ENCODE peak calls at places on chromosomes 5 and 9, in seven cellular contexts. Y, J, N, V, D, Z and X are unnamed samples.

GRCh38 chr9:69809304-69809863 is 11.2 kb upstream of the CFAP95 start:
- DNase-seq in V (no peak), J (peak; percentile 33), D (peak; percentile 62), N (peak; percentile 39), Z (peak; percentile 37), Y (no peak), X (no peak)

GRCh38 chr9:138024831-138025291 is 147.3 kb downstream of the CACNA1B start:
- DNase-seq in V (no peak), J (no peak), N (no peak), Y (no peak), Z (no peak), D (no peak), X (no peak)

GRCh38 chr5:31209341-31209740 is 15.9 kb downstream of the CDH6 start:
- DNase-seq in N (no peak), Z (no peak), J (no peak), D (no peak), V (no peak), Y (no peak), X (no peak)

GRCh38 chr9:137688725-137689124 is 69.9 kb downstream of the EHMT1 start:
- DNase-seq in V (no peak), Z (no peak), J (no peak), D (no peak), Y (no peak), N (no peak), X (no peak)

GRCh38 chr9:120571443-120572257 is 8.3 kb downstream of the CDK5RAP2 start:
- DNase-seq in D (no peak), Z (no peak), V (peak; percentile 91), N (no peak), J (peak; percentile 83), Y (no peak), X (no peak)

GRCh38 chr9:77883846-77884771 is 147.5 kb downstream of the GNAQ start:
- DNase-seq in V (peak; percentile 71), J (peak; percentile 25), Y (no peak), D (peak; percentile 92), Z (no peak), N (peak; percentile 37), X (peak; percentile 56)

GRCh38 chr9:129108083-129108804 is 2.3 kb downstream of the CRAT start:
- DNase-seq in Z (no peak), V (no peak), Y (no peak), J (no peak), D (no peak), N (no peak), X (no peak)

GRCh38 chr5:10737880-10738279 is 23.2 kb downstream of the DAP start:
- DNase-seq in D (no peak), J (no peak), N (no peak), Y (no peak), Z (no peak), V (no peak), X (no peak)

GRCh38 chr9:91146391-91147019 is 215.2 kb downstream of the AUH start:
- DNase-seq in Z (no peak), D (no peak), J (no peak), V (peak; percentile 27), Y (no peak), N (no peak), X (no peak)

GRCh38 chr5:135387629-135387960 is 11.4 kb downstream of the MACROH2A1 start:
- DNase-seq in D (no peak), Z (no peak), V (no peak), J (no peak), N (no peak), Y (no peak), X (no peak)

GRCh38 chr5:34833991-34834793 is 4.8 kb upstream of the TTC23L start:
- DNase-seq in J (peak; percentile 66), V (no peak), N (no peak), Z (no peak), D (peak; percentile 53), Y (no peak), X (no peak)

GRCh38 chr5:7671420-7671819 is 179.5 kb downstream of the CFAP90 start:
- DNase-seq in Z (no peak), J (no peak), V (peak; percentile 27), N (no peak), D (no peak), Y (no peak), X (no peak)

GRCh38 chr5:91126888-91127287 is 256.2 kb downstream of the ARRDC3 start:
- DNase-seq in N (no peak), Z (no peak), D (no peak), V (no peak), J (no peak), Y (no peak), X (no peak)
- H3K9ac ChIP-seq in N (no peak overlapping the region), Z (no peak overlapping the region), D (no peak overlapping the region), V (no peak overlapping the region), J (no peak overlapping the region), Y (no peak overlapping the region), X (no peak overlapping the region)

DNA sequence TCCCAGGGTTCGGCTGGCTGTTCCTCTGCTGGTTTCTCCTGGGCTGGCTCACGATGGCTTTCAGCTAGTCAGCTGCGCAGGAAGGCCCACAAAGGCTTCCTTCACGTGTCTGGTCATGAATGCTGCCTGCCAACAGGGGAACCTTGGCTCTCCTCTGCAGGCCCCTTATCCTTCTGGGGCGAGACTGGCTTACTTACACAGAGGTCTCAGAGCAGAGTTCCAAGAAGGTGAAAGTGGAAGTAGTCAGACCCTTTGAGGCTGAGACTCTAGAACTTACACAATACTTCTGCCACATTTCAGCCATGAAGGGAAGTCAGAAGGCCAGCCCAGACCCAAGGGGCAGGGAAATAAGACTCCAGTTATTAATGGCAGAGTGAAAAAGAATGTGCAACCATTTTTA is 99.5 kb downstream of the LHFPL2 start:
- DNase-seq in D (no peak), J (no peak), Y (no peak), N (no peak), V (no peak), Z (no peak), X (no peak)
- H3K9ac ChIP-seq in D (no peak overlapping the region), J (no peak overlapping the region), Y (no peak overlapping the region), N (no peak overlapping the region), V (no peak overlapping the region), Z (no peak overlapping the region), X (no peak overlapping the region)

GRCh38 chr5:164324239-164324638 is 818.8 kb downstream of the MAT2B start:
- DNase-seq in V (no peak), Z (no peak), N (no peak), D (no peak), Y (no peak), J (no peak), X (no peak)

GRCh38 chr5:164317676-164318075 is 812.3 kb downstream of the MAT2B start:
- DNase-seq in J (no peak), Y (no peak), D (no peak), Z (peak; percentile 5), N (no peak), V (no peak), X (no peak)

DNA sequence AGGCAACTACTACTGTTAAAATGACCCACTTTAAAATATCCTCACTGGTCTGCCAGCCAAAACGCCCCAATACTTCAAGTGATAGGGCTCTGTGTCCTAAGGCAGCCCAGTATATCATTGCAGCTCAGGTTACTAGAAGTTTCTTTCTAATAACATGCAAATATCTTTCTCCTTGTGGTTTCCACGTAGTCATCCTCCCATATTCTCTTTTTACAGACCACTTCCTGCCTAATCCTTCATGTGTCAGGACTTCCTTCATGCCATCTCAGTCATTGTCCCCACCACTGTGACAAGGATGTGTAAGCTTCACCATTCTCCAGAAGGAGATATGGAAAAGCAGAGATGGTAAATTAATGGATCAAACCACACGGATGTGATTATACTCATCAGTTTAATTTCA is 813.7 kb downstream of the MAT2B start:
- DNase-seq in V (no peak), Y (no peak), D (no peak), J (no peak), Z (no peak), N (no peak), X (no peak)
- H3K9ac ChIP-seq in V (no peak overlapping the region), Y (no peak overlapping the region), D (no peak overlapping the region), J (no peak overlapping the region), Z (no peak overlapping the region), N (no peak overlapping the region), X (no peak overlapping the region)

DNA sequence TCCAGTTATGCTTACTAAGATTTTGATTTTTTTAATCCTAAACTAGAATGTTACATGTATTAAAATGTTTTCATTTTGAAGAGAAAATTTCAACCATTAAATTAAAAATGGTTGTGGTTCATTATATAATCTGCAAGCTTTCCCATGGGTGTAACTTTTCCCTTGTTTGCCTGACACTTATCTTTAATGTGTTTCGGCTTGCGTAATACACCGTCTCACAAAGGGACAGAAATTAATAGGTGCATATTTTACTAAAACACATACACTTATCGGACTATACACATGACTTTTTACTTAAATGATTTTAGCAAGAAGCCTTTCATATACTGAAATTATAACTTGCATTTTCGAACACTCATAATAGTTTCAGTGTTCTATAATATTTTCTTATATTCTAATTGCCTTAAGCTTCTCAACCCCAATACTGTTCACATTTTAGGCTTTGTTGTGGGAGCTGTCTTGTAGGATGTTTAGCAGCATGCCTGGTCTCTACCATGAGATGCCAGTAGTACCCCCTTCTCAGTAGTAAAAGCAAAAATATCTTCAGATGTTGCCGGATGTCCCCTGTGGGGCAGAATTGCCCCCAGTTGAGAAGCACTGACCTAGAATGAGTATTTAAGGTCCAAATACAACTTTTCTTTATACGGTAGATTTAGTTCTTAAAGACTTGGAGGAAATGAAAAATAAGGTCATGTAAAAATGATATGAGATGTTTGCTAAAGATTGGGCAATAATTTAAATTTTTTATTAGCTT is 28.6 kb downstream of the UGCG start:
- DNase-seq in V (no peak), N (no peak), J (no peak), D (no peak), Z (no peak), Y (no peak), X (no peak)
- H3K9ac ChIP-seq in V (no peak overlapping the region), N (no peak overlapping the region), J (no peak overlapping the region), D (no peak overlapping the region), Z (no peak overlapping the region), Y (no peak overlapping the region), X (no peak overlapping the region)

GRCh38 chr5:14675309-14675708 is 10.8 kb downstream of the OTULIN start:
- DNase-seq in D (no peak), N (no peak), Z (no peak), J (no peak), V (peak; percentile 46), Y (no peak), X (no peak)
- H3K9ac ChIP-seq in D (no peak overlapping the region), N (no peak overlapping the region), Z (no peak overlapping the region), J (no peak overlapping the region), V (no peak overlapping the region), Y (peak overlapping the region; percentile 17), X (peak overlapping the region; percentile 39)

DNA sequence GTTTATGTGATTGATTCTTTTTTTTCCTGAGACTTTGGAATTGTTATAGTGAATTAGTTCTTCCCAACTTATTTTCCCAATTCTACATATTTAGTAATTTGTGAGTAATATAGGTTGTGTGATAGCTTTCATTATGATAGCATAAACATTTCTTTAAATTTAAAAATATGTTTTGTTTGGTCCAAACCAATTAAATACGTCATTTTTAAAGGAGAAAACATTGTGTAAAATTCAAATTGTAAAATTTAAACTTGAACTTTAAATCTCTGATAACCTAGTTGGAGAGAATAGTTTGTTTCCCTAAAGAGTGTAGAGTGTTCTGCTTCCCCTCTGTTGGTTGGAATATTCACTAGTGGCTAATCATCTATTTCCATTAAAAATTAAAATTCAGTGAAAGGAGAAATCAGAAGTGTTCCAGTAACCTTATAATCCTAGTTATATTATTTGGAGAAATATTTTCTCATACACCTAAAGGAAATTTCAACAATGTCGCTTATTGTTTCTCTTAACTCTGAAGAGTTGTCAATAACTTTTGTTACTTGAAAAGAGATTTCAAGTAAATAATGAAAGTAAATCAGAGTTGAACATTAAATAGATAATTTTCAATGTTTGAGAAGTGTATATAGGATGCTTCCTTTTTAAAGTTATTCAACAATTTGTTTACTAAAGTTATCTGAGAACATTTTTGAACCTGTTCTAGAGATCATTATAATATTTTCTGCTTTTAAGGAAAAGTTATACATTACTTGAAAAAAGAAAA is 2.9 kb downstream of the NIPBL start:
- DNase-seq in N (no peak), D (no peak), Y (no peak), J (no peak), V (no peak), Z (no peak), X (no peak)
- H3K9ac ChIP-seq in N (peak overlapping the region; percentile 15), D (no peak overlapping the region), Y (no peak overlapping the region), J (no peak overlapping the region), V (peak overlapping the region; percentile 98), Z (peak overlapping the region; percentile 96), X (peak overlapping the region; percentile 97)